ENCODE peak calls at places on chromosome 6, in five cellular contexts. One of them, this sample, is unnamed.
A peak's percentile ranks its signal among the peaks of the same experiment; 100 is the strongest.

GRCh38 chr6:131163886-131164285 is 28.6 kb downstream of the AKAP7 start:
- DNase-seq in uterus: no peak
- DNase-seq in body of pancreas: no peak
- DNase-seq in IMR-90: peak; percentile 41
- DNase-seq in transverse colon: no peak
- DNase-seq in this sample: no peak

GRCh38 chr6:83474309-83474708 is 38.0 kb upstream of the PRSS35 start:
- DNase-seq in uterus: no peak
- DNase-seq in body of pancreas: no peak
- DNase-seq in IMR-90: peak; percentile 34
- DNase-seq in transverse colon: peak; percentile 11
- DNase-seq in this sample: no peak

GRCh38 chr6:717135-717534 is 24.2 kb upstream of the EXOC2 start:
- DNase-seq in uterus: no peak
- DNase-seq in body of pancreas: no peak
- DNase-seq in IMR-90: no peak
- DNase-seq in transverse colon: no peak
- DNase-seq in this sample: no peak

GRCh38 chr6:4308354-4308753 is 173.0 kb upstream of the ECI2 start:
- DNase-seq in uterus: no peak
- DNase-seq in body of pancreas: no peak
- DNase-seq in IMR-90: peak; percentile 36
- DNase-seq in transverse colon: no peak
- DNase-seq in this sample: no peak

GRCh38 chr6:115932481-115932880 is 128.2 kb downstream of the FRK start:
- DNase-seq in uterus: no peak
- DNase-seq in body of pancreas: no peak
- DNase-seq in IMR-90: no peak
- DNase-seq in transverse colon: no peak
- DNase-seq in this sample: no peak

GRCh38 chr6:145891565-145891964 is 72.6 kb downstream of the SHPRH start:
- DNase-seq in uterus: no peak
- DNase-seq in body of pancreas: no peak
- DNase-seq in IMR-90: peak; percentile 77
- DNase-seq in transverse colon: no peak
- DNase-seq in this sample: no peak

GRCh38 chr6:19382676-19383075 is 454.5 kb upstream of the ID4 start:
- DNase-seq in uterus: no peak
- DNase-seq in body of pancreas: no peak
- DNase-seq in IMR-90: no peak
- DNase-seq in transverse colon: no peak
- DNase-seq in this sample: no peak

GRCh38 chr6:10567256-10568041 is 46.3 kb downstream of the GCNT2 start:
- DNase-seq in uterus: no peak
- DNase-seq in body of pancreas: no peak
- DNase-seq in IMR-90: no peak
- DNase-seq in transverse colon: no peak
- DNase-seq in this sample: no peak

GRCh38 chr6:149545258-149545753 is 537 bp downstream of the PPIL4 start:
- DNase-seq in uterus: peak; percentile 42
- DNase-seq in body of pancreas: peak; percentile 35
- DNase-seq in IMR-90: peak; percentile 73
- DNase-seq in transverse colon: peak; percentile 55
- DNase-seq in this sample: peak; percentile 42

GRCh38 chr6:42367353-42368011 is 84.2 kb downstream of the TRERF1 start:
- DNase-seq in uterus: no peak
- DNase-seq in body of pancreas: no peak
- DNase-seq in IMR-90: peak; percentile 60
- DNase-seq in transverse colon: peak; percentile 35
- DNase-seq in this sample: peak; percentile 82

GRCh38 chr6:56849876-56850275 is 105.0 kb upstream of the BEND6 start:
- DNase-seq in uterus: no peak
- DNase-seq in body of pancreas: no peak
- DNase-seq in IMR-90: peak; percentile 81
- DNase-seq in transverse colon: no peak
- DNase-seq in this sample: no peak

GRCh38 chr6:29984992-29985391 is 42.7 kb downstream of the HLA-A start:
- DNase-seq in uterus: no peak
- DNase-seq in body of pancreas: no peak
- DNase-seq in IMR-90: no peak
- DNase-seq in transverse colon: no peak
- DNase-seq in this sample: no peak

GRCh38 chr6:403659-404655 is 12.4 kb downstream of the IRF4 start:
- DNase-seq in uterus: no peak
- DNase-seq in body of pancreas: no peak
- DNase-seq in IMR-90: no peak
- DNase-seq in transverse colon: peak; percentile 55
- DNase-seq in this sample: no peak

GRCh38 chr6:5181494-5182287 is 79.1 kb downstream of the LYRM4 start:
- DNase-seq in uterus: no peak
- DNase-seq in body of pancreas: no peak
- DNase-seq in IMR-90: no peak
- DNase-seq in transverse colon: no peak
- DNase-seq in this sample: no peak

GRCh38 chr6:82371799-82372508 is 8.3 kb downstream of the TPBG start:
- DNase-seq in uterus: no peak
- DNase-seq in body of pancreas: no peak
- DNase-seq in IMR-90: peak; percentile 72
- DNase-seq in transverse colon: no peak
- DNase-seq in this sample: no peak

GRCh38 chr6:29142349-29142748 is 28.4 kb upstream of the OR2J2 start:
- DNase-seq in uterus: no peak
- DNase-seq in body of pancreas: no peak
- DNase-seq in IMR-90: no peak
- DNase-seq in transverse colon: no peak
- DNase-seq in this sample: no peak

GRCh38 chr6:133999305-133999704 is 46.3 kb downstream of the TBPL1 start:
- DNase-seq in uterus: no peak
- DNase-seq in body of pancreas: no peak
- DNase-seq in IMR-90: no peak
- DNase-seq in transverse colon: no peak
- DNase-seq in this sample: no peak

GRCh38 chr6:93779086-93779858 is 359.9 kb upstream of the EPHA7 start:
- DNase-seq in uterus: no peak
- DNase-seq in body of pancreas: no peak
- DNase-seq in IMR-90: no peak
- DNase-seq in transverse colon: no peak
- DNase-seq in this sample: no peak

GRCh38 chr6:159168536-159169192 is 536 bp upstream of the FNDC1 start:
- DNase-seq in uterus: no peak
- DNase-seq in body of pancreas: peak; percentile 32
- DNase-seq in IMR-90: peak; percentile 5
- DNase-seq in transverse colon: peak; percentile 24
- DNase-seq in this sample: no peak

GRCh38 chr6:108574457-108575149 is 13.9 kb downstream of the FOXO3 start:
- DNase-seq in uterus: no peak
- DNase-seq in body of pancreas: no peak
- DNase-seq in IMR-90: no peak
- DNase-seq in transverse colon: no peak
- DNase-seq in this sample: no peak

GRCh38 chr6:133041020-133041419 is 200.1 kb upstream of the EYA4 start:
- DNase-seq in uterus: no peak
- DNase-seq in body of pancreas: no peak
- DNase-seq in IMR-90: no peak
- DNase-seq in transverse colon: no peak
- DNase-seq in this sample: no peak

GRCh38 chr6:28140616-28141015 is 1.1 kb upstream of the ZKSCAN8 start:
- DNase-seq in uterus: no peak
- DNase-seq in body of pancreas: no peak
- DNase-seq in IMR-90: no peak
- DNase-seq in transverse colon: no peak
- DNase-seq in this sample: no peak

GRCh38 chr6:28137458-28138020 is 4.1 kb upstream of the ZKSCAN8 start:
- DNase-seq in uterus: no peak
- DNase-seq in body of pancreas: no peak
- DNase-seq in IMR-90: peak; percentile 14
- DNase-seq in transverse colon: no peak
- DNase-seq in this sample: no peak

GRCh38 chr6:28141500-28142329 is at the start of gene ZKSCAN8:
- DNase-seq in uterus: peak; percentile 75
- DNase-seq in body of pancreas: peak; percentile 84
- DNase-seq in IMR-90: peak; percentile 86
- DNase-seq in transverse colon: peak; percentile 83
- DNase-seq in this sample: peak; percentile 93

GRCh38 chr6:28142446-28142845 is 763 bp downstream of the ZKSCAN8 start:
- DNase-seq in uterus: no peak
- DNase-seq in body of pancreas: no peak
- DNase-seq in IMR-90: peak; percentile 25
- DNase-seq in transverse colon: no peak
- DNase-seq in this sample: no peak

DNA sequence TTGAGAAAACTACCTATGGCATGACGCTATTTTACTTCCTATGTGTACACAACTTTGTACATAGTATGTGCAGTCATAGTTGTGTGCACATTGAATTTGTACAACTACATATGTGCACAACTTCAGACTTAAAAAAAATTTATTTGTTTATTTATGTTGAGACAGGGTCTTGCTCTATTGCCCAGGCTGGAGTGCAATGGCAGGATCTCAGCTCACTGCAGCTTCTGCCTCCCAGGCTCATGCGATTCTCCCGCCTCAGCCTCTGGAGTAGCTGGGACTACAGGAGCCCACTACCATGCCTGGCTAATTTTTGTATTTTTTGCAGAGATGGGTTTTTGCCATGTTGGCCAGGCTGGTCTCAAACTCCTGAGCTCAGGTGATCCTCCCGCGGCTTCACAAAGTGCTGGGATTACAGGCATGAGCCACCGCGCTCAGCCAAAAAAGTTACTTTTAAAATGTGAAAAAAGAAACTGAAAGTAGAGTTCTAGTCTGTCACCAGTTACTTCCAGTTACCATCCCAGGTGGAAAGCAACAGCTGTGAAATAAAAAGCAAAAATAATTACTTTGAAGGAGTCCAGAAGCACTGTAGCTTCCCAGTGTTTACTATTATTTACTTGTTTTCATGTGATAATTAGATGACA is 1.7 kb upstream of the ZKSCAN8 start:
- DNase-seq in uterus: no peak
- DNase-seq in body of pancreas: no peak
- DNase-seq in IMR-90: no peak
- DNase-seq in transverse colon: no peak
- DNase-seq in this sample: no peak
- TF ChIP-seq POLR2A in uterus: no peak
- TF ChIP-seq POLR2A in body of pancreas: no peak
- TF ChIP-seq POLR2A in IMR-90: no peak
- TF ChIP-seq POLR2A in transverse colon: no peak
- TF ChIP-seq POLR2A in this sample: no peak

GRCh38 chr6:52551483-52552277 is 25.2 kb downstream of the TRAM2 start:
- DNase-seq in uterus: peak; percentile 40
- DNase-seq in body of pancreas: peak; percentile 85
- DNase-seq in IMR-90: peak; percentile 91
- DNase-seq in transverse colon: peak; percentile 58
- DNase-seq in this sample: peak; percentile 78
- TF ChIP-seq CTCF in uterus: no peak
- TF ChIP-seq CTCF in body of pancreas: no peak
- TF ChIP-seq CTCF in IMR-90: no peak
- TF ChIP-seq CTCF in transverse colon: no peak
- TF ChIP-seq CTCF in this sample: no peak

GRCh38 chr6:36886948-36887347 is 1.2 kb downstream of the C6orf89 start:
- DNase-seq in uterus: no peak
- DNase-seq in body of pancreas: no peak
- DNase-seq in IMR-90: no peak
- DNase-seq in transverse colon: no peak
- DNase-seq in this sample: no peak
- TF ChIP-seq POLR2A in uterus: no peak
- TF ChIP-seq POLR2A in body of pancreas: no peak
- TF ChIP-seq POLR2A in IMR-90: no peak
- TF ChIP-seq POLR2A in transverse colon: no peak
- TF ChIP-seq POLR2A in this sample: no peak

GRCh38 chr6:38806271-38806670 is 91.2 kb downstream of the DNAH8 start:
- DNase-seq in uterus: no peak
- DNase-seq in body of pancreas: no peak
- DNase-seq in IMR-90: no peak
- DNase-seq in transverse colon: no peak
- DNase-seq in this sample: no peak
- TF ChIP-seq CTCF in uterus: no peak
- TF ChIP-seq CTCF in body of pancreas: no peak
- TF ChIP-seq CTCF in IMR-90: no peak
- TF ChIP-seq CTCF in transverse colon: no peak
- TF ChIP-seq CTCF in this sample: no peak

GRCh38 chr6:2988076-2988425 is 11.6 kb upstream of the NQO2 start:
- DNase-seq in uterus: no peak
- DNase-seq in body of pancreas: no peak
- DNase-seq in IMR-90: no peak
- DNase-seq in transverse colon: no peak
- DNase-seq in this sample: no peak

GRCh38 chr6:2986722-2987196 is 12.9 kb upstream of the NQO2 start:
- DNase-seq in uterus: peak; percentile 76
- DNase-seq in body of pancreas: no peak
- DNase-seq in IMR-90: peak; percentile 92
- DNase-seq in transverse colon: no peak
- DNase-seq in this sample: no peak

GRCh38 chr6:2989332-2990178 is 10.1 kb upstream of the NQO2 start:
- DNase-seq in uterus: peak; percentile 94
- DNase-seq in body of pancreas: peak; percentile 94
- DNase-seq in IMR-90: peak; percentile 95
- DNase-seq in transverse colon: peak; percentile 89
- DNase-seq in this sample: peak; percentile 94

GRCh38 chr6:2990179-2990931 is 9.3 kb upstream of the NQO2 start:
- DNase-seq in uterus: peak; percentile 53
- DNase-seq in body of pancreas: peak; percentile 56
- DNase-seq in IMR-90: no peak
- DNase-seq in transverse colon: peak; percentile 38
- DNase-seq in this sample: no peak

DNA sequence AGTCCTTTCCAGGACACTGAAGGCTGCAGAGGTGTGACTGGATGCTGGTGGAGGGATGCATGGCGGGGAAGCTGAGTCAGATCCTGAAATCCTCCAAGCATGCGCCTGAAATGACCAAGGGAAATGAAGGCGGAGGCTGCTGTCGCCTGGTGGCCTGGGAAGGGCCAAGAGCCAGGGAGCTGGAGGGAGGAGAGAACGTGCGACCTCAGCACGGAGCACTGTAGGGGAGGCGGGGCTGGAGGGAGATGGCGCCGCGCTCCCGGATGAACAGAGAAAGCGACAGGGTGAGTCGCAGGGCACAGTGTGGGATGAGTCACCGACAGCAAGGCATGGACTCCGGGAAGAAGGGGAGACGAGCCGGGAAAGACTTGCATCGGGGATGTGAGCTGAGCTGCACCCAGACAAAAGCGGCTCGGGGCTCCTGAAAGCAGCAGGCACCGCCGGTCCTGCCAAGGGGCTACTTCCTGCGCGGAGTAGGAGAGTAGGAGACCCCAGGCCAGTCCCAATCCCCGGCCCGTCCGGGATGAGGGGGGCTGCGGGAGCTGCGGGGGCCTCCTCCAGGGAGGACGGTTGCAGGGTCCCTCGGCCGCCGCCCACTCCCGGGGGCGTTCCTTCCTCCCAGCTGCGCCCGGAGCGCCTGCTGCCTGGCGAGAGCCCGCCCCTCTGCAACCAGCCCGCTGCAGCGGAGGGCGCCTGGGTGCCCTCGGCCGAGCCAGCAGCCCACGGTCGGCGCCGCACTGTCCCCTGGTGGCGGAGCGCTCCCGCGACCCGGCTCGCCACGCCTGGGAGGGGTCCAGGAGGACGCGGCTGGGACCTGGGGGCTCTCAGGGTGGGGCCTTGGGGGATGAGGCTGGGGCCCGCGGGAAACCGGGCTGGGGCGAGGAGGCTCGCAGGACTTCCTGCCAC is 11.0 kb upstream of the NQO2 start:
- DNase-seq in uterus: peak; percentile 89
- DNase-seq in body of pancreas: peak; percentile 90
- DNase-seq in IMR-90: peak; percentile 95
- DNase-seq in transverse colon: peak; percentile 90
- DNase-seq in this sample: peak; percentile 98
- TF ChIP-seq POLR2A in uterus: peak; percentile 48
- TF ChIP-seq POLR2A in body of pancreas: peak; percentile 83
- TF ChIP-seq POLR2A in IMR-90: peak; percentile 61
- TF ChIP-seq POLR2A in transverse colon: peak; percentile 73
- TF ChIP-seq POLR2A in this sample: no peak